ENCODE peak calls at places on chromosomes 7 and 10, in five cellular contexts. H is K562, E is HepG2, A is A549, Q is IMR-90. F is an unnamed sample.

GRCh38 chr10:31129261-31129660 is 97.6 kb upstream of the ZNF438 start:
- DNase-seq in H (no peak), E (no peak), A (no peak), Q (peak; percentile 96), F (no peak)

GRCh38 chr7:131255242-131255641 is 72.4 kb upstream of the MKLN1 start:
- DNase-seq in H (no peak), E (no peak), A (no peak), Q (no peak), F (no peak)

GRCh38 chr10:58393317-58393716 is 8.1 kb downstream of the TFAM start:
- DNase-seq in H (no peak), E (no peak), A (no peak), Q (peak; percentile 8), F (no peak)

GRCh38 chr7:27147211-27148030 is at the start of gene HOXA6:
- DNase-seq in H (no peak), E (no peak), A (no peak), Q (peak; percentile 67), F (peak; percentile 47)

GRCh38 chr10:24900888-24901685 is 51.3 kb downstream of the PRTFDC1 start:
- DNase-seq in H (no peak), E (no peak), A (no peak), Q (no peak), F (no peak)

GRCh38 chr10:77892021-77892739 is 34.4 kb downstream of the DLG5 start:
- DNase-seq in H (no peak), E (no peak), A (no peak), Q (no peak), F (no peak)

GRCh38 chr10:31803606-31804195 is 124.9 kb downstream of the ARHGAP12 start:
- DNase-seq in H (no peak), E (no peak), A (no peak), Q (no peak), F (no peak)

GRCh38 chr7:40234046-40234445 is 99.2 kb downstream of the SUGCT start:
- DNase-seq in H (no peak), E (no peak), A (no peak), Q (no peak), F (no peak)

GRCh38 chr10:5921746-5922145 is 31.7 kb downstream of the FBH1 start:
- DNase-seq in H (no peak), E (no peak), A (no peak), Q (no peak), F (no peak)

GRCh38 chr7:50856821-50857220 is 74.1 kb upstream of the GRB10 start:
- DNase-seq in H (no peak), E (no peak), A (no peak), Q (no peak), F (no peak)

GRCh38 chr10:74337330-74338016 is 186.5 kb downstream of the ADK start:
- DNase-seq in H (no peak), E (no peak), A (no peak), Q (no peak), F (no peak)

GRCh38 chr10:100930368-100930767 is 17.6 kb downstream of the SLF2 start:
- DNase-seq in H (no peak), E (peak; percentile 25), A (peak; percentile 10), Q (peak; percentile 12), F (no peak)

GRCh38 chr7:98133621-98134266 is 27.1 kb downstream of the LMTK2 start:
- DNase-seq in H (no peak), E (peak; percentile 76), A (no peak), Q (peak; percentile 4), F (no peak)

GRCh38 chr10:32318476-32318896 is 28.5 kb downstream of the EPC1 start:
- DNase-seq in H (no peak), E (no peak), A (no peak), Q (no peak), F (no peak)

GRCh38 chr7:51213618-51214017 is 103.0 kb downstream of the COBL start:
- DNase-seq in H (no peak), E (no peak), A (no peak), Q (no peak), F (no peak)

GRCh38 chr7:158957507-158957900 is 101.1 kb downstream of the DYNC2I1 start:
- DNase-seq in H (no peak), E (no peak), A (no peak), Q (no peak), F (peak; percentile 75)

GRCh38 chr10:123391275-123392028 is 237.2 kb downstream of the BUB3 start:
- DNase-seq in H (no peak), E (no peak), A (no peak), Q (no peak), F (no peak)

GRCh38 chr7:139457153-139457946 is 26.1 kb downstream of the KLRG2 start:
- DNase-seq in H (peak; percentile 59), E (no peak), A (no peak), Q (peak; percentile 29), F (no peak)

GRCh38 chr7:155780884-155781283 is 31.4 kb downstream of the SHH start:
- DNase-seq in H (no peak), E (no peak), A (no peak), Q (no peak), F (no peak)
- TF ChIP-seq RFX5 in H (no peak), E (no peak), A (no peak), Q (no peak), F (no peak)

GRCh38 chr10:95245425-95246055 is 45.3 kb downstream of the PDLIM1 start:
- DNase-seq in H (no peak), E (no peak), A (no peak), Q (peak; percentile 34), F (no peak)

GRCh38 chr10:95247881-95248583 is 42.8 kb downstream of the PDLIM1 start:
- DNase-seq in H (no peak), E (no peak), A (no peak), Q (no peak), F (no peak)

GRCh38 chr10:95247200-95247880 is 43.5 kb downstream of the PDLIM1 start:
- DNase-seq in H (no peak), E (peak; percentile 28), A (no peak), Q (peak; percentile 95), F (no peak)

GRCh38 chr10:95248989-95249388 is 41.8 kb downstream of the PDLIM1 start:
- DNase-seq in H (no peak), E (no peak), A (no peak), Q (no peak), F (no peak)

DNA sequence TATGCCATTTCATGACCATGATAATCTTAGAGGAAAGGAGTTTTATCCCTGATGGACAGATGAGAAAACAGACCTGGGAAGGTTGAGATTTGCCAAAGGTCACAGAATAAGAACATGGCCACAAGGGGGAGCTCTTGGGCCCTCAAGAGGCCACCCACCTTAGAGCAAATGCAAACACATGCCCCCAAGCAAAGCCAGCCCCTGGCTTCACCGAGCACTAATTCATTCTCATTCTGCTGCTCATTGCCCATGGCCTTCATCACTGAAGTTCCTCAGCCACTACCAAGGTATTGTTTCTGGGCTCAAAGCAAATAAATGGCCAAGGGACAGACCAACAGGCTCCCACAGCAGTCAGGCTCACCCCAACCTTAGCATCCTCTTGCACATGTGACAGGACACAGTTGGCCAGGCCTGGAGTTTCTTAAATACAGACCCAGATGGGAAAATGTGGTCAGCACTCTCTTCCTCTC is 44.2 kb downstream of the PDLIM1 start:
- DNase-seq in H (peak; percentile 61), E (peak; percentile 62), A (peak; percentile 48), Q (peak; percentile 81), F (peak; percentile 68)
- TF ChIP-seq RFX5 in H (no peak), E (no peak), A (no peak), Q (no peak), F (no peak)

DNA sequence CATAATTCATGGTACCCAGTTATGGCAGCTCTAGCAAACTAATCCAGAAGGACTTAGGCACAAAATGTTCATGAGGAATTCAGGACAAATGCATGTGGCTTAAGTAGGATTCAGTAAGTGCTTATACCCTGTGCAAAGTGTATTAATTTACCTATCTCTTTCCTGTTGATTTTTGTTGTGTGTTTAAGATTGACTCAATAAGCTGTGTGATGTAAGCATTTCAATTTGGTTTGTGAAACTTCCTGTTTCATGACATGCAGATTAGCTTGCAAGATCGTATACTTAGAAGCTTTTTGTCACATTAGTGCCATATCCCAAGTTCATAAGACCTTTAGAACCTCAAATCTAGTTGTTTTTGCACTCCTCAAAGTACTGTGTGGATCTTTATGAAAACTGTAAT is 416.7 kb downstream of the ARL4A start:
- DNase-seq in H (no peak), E (peak; percentile 14), A (no peak), Q (no peak), F (no peak)
- TF ChIP-seq RFX5 in H (no peak), E (no peak), A (no peak), Q (no peak), F (no peak)

GRCh38 chr7:73668103-73668937 is 689 bp downstream of the VPS37D start:
- DNase-seq in H (peak; percentile 71), E (no peak), A (peak; percentile 45), Q (no peak), F (peak; percentile 84)
- TF ChIP-seq RFX5 in H (no peak), E (no peak), A (no peak), Q (no peak), F (no peak)

DNA sequence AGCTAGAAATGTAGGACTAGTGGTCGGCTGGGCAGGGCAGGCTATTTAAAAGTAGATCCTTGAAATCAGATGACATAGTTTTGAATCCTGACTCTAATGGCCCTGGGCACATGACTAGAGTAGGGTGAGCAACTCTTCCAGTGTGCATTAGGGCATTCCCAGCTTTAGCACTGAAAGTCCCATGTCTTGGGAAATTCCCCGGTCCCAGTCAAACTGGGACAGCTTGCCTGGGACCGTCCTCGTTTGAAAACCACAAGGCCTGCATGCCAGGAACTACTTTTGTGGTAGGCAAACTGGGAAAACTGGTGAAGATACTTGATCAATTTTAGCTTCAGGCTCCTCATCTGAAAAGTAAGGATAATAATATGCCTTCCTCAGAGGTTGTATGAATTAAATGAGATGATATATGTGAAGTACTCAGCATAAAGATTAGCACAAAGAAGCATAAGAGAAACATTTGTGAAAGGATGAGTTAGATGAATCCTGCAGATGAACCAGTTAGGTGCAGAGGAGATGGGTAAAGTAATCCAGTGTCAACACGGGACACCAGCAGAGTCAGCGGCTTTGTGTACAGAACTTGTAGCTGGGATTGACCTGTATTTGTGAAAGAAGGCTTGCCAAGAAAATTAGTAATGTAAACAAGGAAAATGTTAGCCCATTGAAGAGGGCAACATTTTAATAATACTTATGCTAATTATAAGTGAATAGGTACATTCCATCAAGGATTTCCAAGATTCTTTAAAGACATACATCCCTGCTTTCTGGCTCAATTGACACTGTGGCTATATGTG is 255.5 kb downstream of the PTEN start:
- DNase-seq in H (no peak), E (no peak), A (no peak), Q (no peak), F (no peak)
- TF ChIP-seq RFX5 in H (no peak), E (no peak), A (no peak), Q (no peak), F (no peak)

DNA sequence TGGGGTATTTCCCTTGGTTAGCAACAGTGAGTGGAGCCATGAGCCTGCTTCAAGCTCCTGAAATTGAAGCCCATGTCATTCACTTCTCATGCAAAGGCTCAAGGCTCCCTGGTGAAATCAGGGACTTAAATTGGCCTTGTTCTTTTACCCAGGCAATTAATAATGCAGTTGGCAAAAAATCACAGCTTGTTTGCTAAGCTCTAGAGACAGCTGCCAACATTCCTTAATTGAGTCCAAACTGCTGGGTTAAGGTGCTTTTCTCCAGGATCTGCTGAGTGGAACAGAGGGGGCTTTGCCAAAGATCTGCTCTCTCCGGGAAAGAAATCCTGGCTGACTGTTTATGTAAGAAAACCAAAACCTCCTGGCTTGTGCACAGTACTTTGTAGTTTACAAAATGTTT is 257.7 kb upstream of the GHITM start:
- DNase-seq in H (no peak), E (no peak), A (no peak), Q (no peak), F (no peak)
- TF ChIP-seq RFX5 in H (no peak), E (no peak), A (no peak), Q (no peak), F (no peak)

F was measured in SK-N-SH.